ENCODE peak calls at places on chromosomes 13 and 19, in nine cellular contexts. One of them, this sample, is unnamed.

GRCh38 chr13:73653688-73654087 is 480.5 kb downstream of the KLF12 start:
- DNase-seq in DMS53: no peak
- DNase-seq in activated naive CD4-positive, alpha-beta T cell treated with anti-CD3 and anti-CD28 coated beads for 36 hours: no peak
- DNase-seq in AML-193: no peak
- DNase-seq in left kidney: no peak
- DNase-seq in Daoy: no peak
- DNase-seq in HEK293T: no peak
- DNase-seq in midbrain: no peak
- DNase-seq in mesothelial cell of epicardium: no peak
- DNase-seq in this sample: no peak

GRCh38 chr13:91813255-91813654 is 414.8 kb downstream of the GPC5 start:
- DNase-seq in DMS53: no peak
- DNase-seq in activated naive CD4-positive, alpha-beta T cell treated with anti-CD3 and anti-CD28 coated beads for 36 hours: no peak
- DNase-seq in AML-193: no peak
- DNase-seq in left kidney: peak; percentile 38
- DNase-seq in Daoy: no peak
- DNase-seq in HEK293T: no peak
- DNase-seq in midbrain: no peak
- DNase-seq in mesothelial cell of epicardium: no peak
- DNase-seq in this sample: no peak

GRCh38 chr19:2425622-2426581 is 1.5 kb downstream of the TIMM13 start:
- DNase-seq in DMS53: no peak
- DNase-seq in activated naive CD4-positive, alpha-beta T cell treated with anti-CD3 and anti-CD28 coated beads for 36 hours: no peak
- DNase-seq in AML-193: no peak
- DNase-seq in left kidney: no peak
- DNase-seq in Daoy: no peak
- DNase-seq in HEK293T: no peak
- DNase-seq in midbrain: no peak
- DNase-seq in mesothelial cell of epicardium: no peak
- DNase-seq in this sample: no peak

GRCh38 chr19:12733369-12733896 is 1.1 kb downstream of the TRIR start:
- DNase-seq in DMS53: no peak
- DNase-seq in activated naive CD4-positive, alpha-beta T cell treated with anti-CD3 and anti-CD28 coated beads for 36 hours: peak; percentile 82
- DNase-seq in AML-193: peak; percentile 62
- DNase-seq in left kidney: peak; percentile 51
- DNase-seq in Daoy: peak; percentile 51
- DNase-seq in HEK293T: no peak
- DNase-seq in midbrain: no peak
- DNase-seq in mesothelial cell of epicardium: no peak
- DNase-seq in this sample: peak; percentile 74

GRCh38 chr13:43074824-43075510 is 51.6 kb downstream of the DNAJC15 start:
- DNase-seq in DMS53: no peak
- DNase-seq in activated naive CD4-positive, alpha-beta T cell treated with anti-CD3 and anti-CD28 coated beads for 36 hours: peak; percentile 22
- DNase-seq in AML-193: no peak
- DNase-seq in left kidney: no peak
- DNase-seq in Daoy: no peak
- DNase-seq in HEK293T: no peak
- DNase-seq in midbrain: no peak
- DNase-seq in mesothelial cell of epicardium: no peak
- DNase-seq in this sample: no peak

GRCh38 chr13:37395544-37395943 is 203.0 kb downstream of the POSTN start:
- DNase-seq in DMS53: no peak
- DNase-seq in activated naive CD4-positive, alpha-beta T cell treated with anti-CD3 and anti-CD28 coated beads for 36 hours: no peak
- DNase-seq in AML-193: no peak
- DNase-seq in left kidney: no peak
- DNase-seq in Daoy: no peak
- DNase-seq in HEK293T: no peak
- DNase-seq in midbrain: no peak
- DNase-seq in mesothelial cell of epicardium: no peak
- DNase-seq in this sample: no peak

GRCh38 chr19:52991021-52991420 is 22.7 kb upstream of the ERVV-1 start:
- DNase-seq in DMS53: no peak
- DNase-seq in activated naive CD4-positive, alpha-beta T cell treated with anti-CD3 and anti-CD28 coated beads for 36 hours: no peak
- DNase-seq in AML-193: no peak
- DNase-seq in left kidney: no peak
- DNase-seq in Daoy: peak; percentile 78
- DNase-seq in HEK293T: no peak
- DNase-seq in midbrain: no peak
- DNase-seq in mesothelial cell of epicardium: no peak
- DNase-seq in this sample: peak; percentile 6

GRCh38 chr13:42553098-42554046 is 20.6 kb upstream of the TNFSF11 start:
- DNase-seq in DMS53: peak; percentile 75
- DNase-seq in activated naive CD4-positive, alpha-beta T cell treated with anti-CD3 and anti-CD28 coated beads for 36 hours: no peak
- DNase-seq in AML-193: no peak
- DNase-seq in left kidney: no peak
- DNase-seq in Daoy: no peak
- DNase-seq in HEK293T: no peak
- DNase-seq in midbrain: no peak
- DNase-seq in mesothelial cell of epicardium: no peak
- DNase-seq in this sample: peak; percentile 89

GRCh38 chr13:93715866-93716265 is 489.3 kb downstream of the GPC6 start:
- DNase-seq in DMS53: no peak
- DNase-seq in activated naive CD4-positive, alpha-beta T cell treated with anti-CD3 and anti-CD28 coated beads for 36 hours: no peak
- DNase-seq in AML-193: no peak
- DNase-seq in left kidney: no peak
- DNase-seq in Daoy: no peak
- DNase-seq in HEK293T: no peak
- DNase-seq in midbrain: no peak
- DNase-seq in mesothelial cell of epicardium: no peak
- DNase-seq in this sample: peak; percentile 57

GRCh38 chr19:1455336-1456120 is 5.6 kb downstream of the APC2 start:
- DNase-seq in DMS53: peak; percentile 70
- DNase-seq in activated naive CD4-positive, alpha-beta T cell treated with anti-CD3 and anti-CD28 coated beads for 36 hours: peak; percentile 72
- DNase-seq in AML-193: no peak
- DNase-seq in left kidney: peak; percentile 67
- DNase-seq in Daoy: peak; percentile 72
- DNase-seq in HEK293T: peak; percentile 96
- DNase-seq in midbrain: no peak
- DNase-seq in mesothelial cell of epicardium: no peak
- DNase-seq in this sample: peak; percentile 69

GRCh38 chr13:36030670-36031331 is 100.4 kb downstream of the DCLK1 start:
- DNase-seq in DMS53: no peak
- DNase-seq in activated naive CD4-positive, alpha-beta T cell treated with anti-CD3 and anti-CD28 coated beads for 36 hours: no peak
- DNase-seq in AML-193: no peak
- DNase-seq in left kidney: no peak
- DNase-seq in Daoy: peak; percentile 86
- DNase-seq in HEK293T: no peak
- DNase-seq in midbrain: no peak
- DNase-seq in mesothelial cell of epicardium: no peak
- DNase-seq in this sample: peak; percentile 99

GRCh38 chr13:110457361-110457760 is 104.2 kb downstream of the RAB20 start:
- DNase-seq in DMS53: no peak
- DNase-seq in activated naive CD4-positive, alpha-beta T cell treated with anti-CD3 and anti-CD28 coated beads for 36 hours: no peak
- DNase-seq in AML-193: no peak
- DNase-seq in left kidney: no peak
- DNase-seq in Daoy: no peak
- DNase-seq in HEK293T: no peak
- DNase-seq in midbrain: no peak
- DNase-seq in mesothelial cell of epicardium: no peak
- DNase-seq in this sample: no peak

GRCh38 chr19:419721-420515 is 11.0 kb upstream of the C2CD4C start:
- DNase-seq in DMS53: no peak
- DNase-seq in activated naive CD4-positive, alpha-beta T cell treated with anti-CD3 and anti-CD28 coated beads for 36 hours: no peak
- DNase-seq in AML-193: no peak
- DNase-seq in left kidney: no peak
- DNase-seq in Daoy: no peak
- DNase-seq in HEK293T: no peak
- DNase-seq in midbrain: no peak
- DNase-seq in mesothelial cell of epicardium: no peak
- DNase-seq in this sample: no peak

GRCh38 chr19:6822311-6822670 is 49.8 kb downstream of the VAV1 start:
- DNase-seq in DMS53: peak; percentile 10
- DNase-seq in activated naive CD4-positive, alpha-beta T cell treated with anti-CD3 and anti-CD28 coated beads for 36 hours: no peak
- DNase-seq in AML-193: no peak
- DNase-seq in left kidney: peak; percentile 39
- DNase-seq in Daoy: no peak
- DNase-seq in HEK293T: no peak
- DNase-seq in midbrain: no peak
- DNase-seq in mesothelial cell of epicardium: no peak
- DNase-seq in this sample: no peak

GRCh38 chr13:99357149-99357596 is 50.0 kb upstream of the GPR183 start:
- DNase-seq in DMS53: no peak
- DNase-seq in activated naive CD4-positive, alpha-beta T cell treated with anti-CD3 and anti-CD28 coated beads for 36 hours: peak; percentile 84
- DNase-seq in AML-193: no peak
- DNase-seq in left kidney: no peak
- DNase-seq in Daoy: peak; percentile 68
- DNase-seq in HEK293T: no peak
- DNase-seq in midbrain: no peak
- DNase-seq in mesothelial cell of epicardium: no peak
- DNase-seq in this sample: peak; percentile 66

GRCh38 chr19:57244513-57244912 is 4.1 kb downstream of the ZNF805 start:
- DNase-seq in DMS53: no peak
- DNase-seq in activated naive CD4-positive, alpha-beta T cell treated with anti-CD3 and anti-CD28 coated beads for 36 hours: no peak
- DNase-seq in AML-193: no peak
- DNase-seq in left kidney: no peak
- DNase-seq in Daoy: no peak
- DNase-seq in HEK293T: no peak
- DNase-seq in midbrain: no peak
- DNase-seq in mesothelial cell of epicardium: no peak
- DNase-seq in this sample: no peak

GRCh38 chr13:106033634-106034033 is 501.8 kb downstream of the EFNB2 start:
- DNase-seq in DMS53: peak; percentile 0
- DNase-seq in activated naive CD4-positive, alpha-beta T cell treated with anti-CD3 and anti-CD28 coated beads for 36 hours: no peak
- DNase-seq in AML-193: no peak
- DNase-seq in left kidney: no peak
- DNase-seq in Daoy: peak; percentile 23
- DNase-seq in HEK293T: peak; percentile 13
- DNase-seq in midbrain: no peak
- DNase-seq in mesothelial cell of epicardium: no peak
- DNase-seq in this sample: peak; percentile 85

GRCh38 chr13:107441279-107441678 is 774.1 kb downstream of the LIG4 start:
- DNase-seq in DMS53: no peak
- DNase-seq in activated naive CD4-positive, alpha-beta T cell treated with anti-CD3 and anti-CD28 coated beads for 36 hours: no peak
- DNase-seq in AML-193: no peak
- DNase-seq in left kidney: no peak
- DNase-seq in Daoy: peak; percentile 66
- DNase-seq in HEK293T: no peak
- DNase-seq in midbrain: no peak
- DNase-seq in mesothelial cell of epicardium: no peak
- DNase-seq in this sample: peak; percentile 48

GRCh38 chr19:12680034-12680433 is 1.6 kb downstream of the DHPS start:
- DNase-seq in DMS53: no peak
- DNase-seq in activated naive CD4-positive, alpha-beta T cell treated with anti-CD3 and anti-CD28 coated beads for 36 hours: no peak
- DNase-seq in AML-193: no peak
- DNase-seq in left kidney: no peak
- DNase-seq in Daoy: no peak
- DNase-seq in HEK293T: no peak
- DNase-seq in midbrain: no peak
- DNase-seq in mesothelial cell of epicardium: no peak
- DNase-seq in this sample: no peak

GRCh38 chr13:107066355-107066754 is 498.4 kb upstream of the ARGLU1 start:
- DNase-seq in DMS53: no peak
- DNase-seq in activated naive CD4-positive, alpha-beta T cell treated with anti-CD3 and anti-CD28 coated beads for 36 hours: no peak
- DNase-seq in AML-193: no peak
- DNase-seq in left kidney: no peak
- DNase-seq in Daoy: no peak
- DNase-seq in HEK293T: no peak
- DNase-seq in midbrain: no peak
- DNase-seq in mesothelial cell of epicardium: no peak
- DNase-seq in this sample: no peak

GRCh38 chr13:41546372-41547252 is 89.3 kb downstream of the RGCC start:
- DNase-seq in DMS53: no peak
- DNase-seq in activated naive CD4-positive, alpha-beta T cell treated with anti-CD3 and anti-CD28 coated beads for 36 hours: peak; percentile 58
- DNase-seq in AML-193: no peak
- DNase-seq in left kidney: peak; percentile 17
- DNase-seq in Daoy: peak; percentile 89
- DNase-seq in HEK293T: no peak
- DNase-seq in midbrain: peak; percentile 11
- DNase-seq in mesothelial cell of epicardium: no peak
- DNase-seq in this sample: peak; percentile 80

GRCh38 chr13:89382986-89383385 is 1711.8 kb downstream of the SLITRK5 start:
- DNase-seq in DMS53: peak; percentile 54
- DNase-seq in activated naive CD4-positive, alpha-beta T cell treated with anti-CD3 and anti-CD28 coated beads for 36 hours: no peak
- DNase-seq in AML-193: no peak
- DNase-seq in left kidney: peak; percentile 5
- DNase-seq in Daoy: no peak
- DNase-seq in HEK293T: no peak
- DNase-seq in midbrain: no peak
- DNase-seq in mesothelial cell of epicardium: no peak
- DNase-seq in this sample: no peak

GRCh38 chr13:21675095-21676007 is 4.5 kb downstream of the FGF9 start:
- DNase-seq in DMS53: peak; percentile 92
- DNase-seq in activated naive CD4-positive, alpha-beta T cell treated with anti-CD3 and anti-CD28 coated beads for 36 hours: peak; percentile 72
- DNase-seq in AML-193: no peak
- DNase-seq in left kidney: peak; percentile 66
- DNase-seq in Daoy: no peak
- DNase-seq in HEK293T: peak; percentile 9
- DNase-seq in midbrain: peak; percentile 14
- DNase-seq in mesothelial cell of epicardium: no peak
- DNase-seq in this sample: no peak

GRCh38 chr19:28614634-28615545 is 598.1 kb downstream of the UQCRFS1 start:
- DNase-seq in DMS53: no peak
- DNase-seq in activated naive CD4-positive, alpha-beta T cell treated with anti-CD3 and anti-CD28 coated beads for 36 hours: no peak
- DNase-seq in AML-193: no peak
- DNase-seq in left kidney: no peak
- DNase-seq in Daoy: no peak
- DNase-seq in HEK293T: no peak
- DNase-seq in midbrain: no peak
- DNase-seq in mesothelial cell of epicardium: no peak
- DNase-seq in this sample: no peak

GRCh38 chr13:81078048-81078447 is 737.1 kb upstream of the SPRY2 start:
- DNase-seq in DMS53: no peak
- DNase-seq in activated naive CD4-positive, alpha-beta T cell treated with anti-CD3 and anti-CD28 coated beads for 36 hours: no peak
- DNase-seq in AML-193: no peak
- DNase-seq in left kidney: no peak
- DNase-seq in Daoy: no peak
- DNase-seq in HEK293T: no peak
- DNase-seq in midbrain: no peak
- DNase-seq in mesothelial cell of epicardium: no peak
- DNase-seq in this sample: no peak

GRCh38 chr19:1512671-1513491 is at the start of gene ADAMTSL5:
- DNase-seq in DMS53: peak; percentile 74
- DNase-seq in activated naive CD4-positive, alpha-beta T cell treated with anti-CD3 and anti-CD28 coated beads for 36 hours: peak; percentile 78
- DNase-seq in AML-193: peak; percentile 5
- DNase-seq in left kidney: peak; percentile 52
- DNase-seq in Daoy: peak; percentile 84
- DNase-seq in HEK293T: peak; percentile 57
- DNase-seq in midbrain: no peak
- DNase-seq in mesothelial cell of epicardium: no peak
- DNase-seq in this sample: peak; percentile 37

GRCh38 chr19:53808710-53809125 is 15.4 kb downstream of the NLRP12 start:
- DNase-seq in DMS53: peak; percentile 26
- DNase-seq in activated naive CD4-positive, alpha-beta T cell treated with anti-CD3 and anti-CD28 coated beads for 36 hours: no peak
- DNase-seq in AML-193: peak; percentile 66
- DNase-seq in left kidney: peak; percentile 68
- DNase-seq in Daoy: peak; percentile 72
- DNase-seq in HEK293T: peak; percentile 25
- DNase-seq in midbrain: peak; percentile 7
- DNase-seq in mesothelial cell of epicardium: no peak
- DNase-seq in this sample: peak; percentile 62

GRCh38 chr19:40822161-40822560 is 23.2 kb downstream of the EGLN2 start:
- DNase-seq in DMS53: no peak
- DNase-seq in activated naive CD4-positive, alpha-beta T cell treated with anti-CD3 and anti-CD28 coated beads for 36 hours: no peak
- DNase-seq in AML-193: no peak
- DNase-seq in left kidney: no peak
- DNase-seq in Daoy: no peak
- DNase-seq in HEK293T: no peak
- DNase-seq in midbrain: no peak
- DNase-seq in mesothelial cell of epicardium: no peak
- DNase-seq in this sample: no peak

GRCh38 chr13:27833206-27833605 is 40.9 kb downstream of the GSX1 start:
- DNase-seq in DMS53: no peak
- DNase-seq in activated naive CD4-positive, alpha-beta T cell treated with anti-CD3 and anti-CD28 coated beads for 36 hours: no peak
- DNase-seq in AML-193: no peak
- DNase-seq in left kidney: no peak
- DNase-seq in Daoy: no peak
- DNase-seq in HEK293T: no peak
- DNase-seq in midbrain: no peak
- DNase-seq in mesothelial cell of epicardium: no peak
- DNase-seq in this sample: no peak

GRCh38 chr19:7497292-7497691 is 8.5 kb upstream of the PEX11G start:
- DNase-seq in DMS53: peak; percentile 25
- DNase-seq in activated naive CD4-positive, alpha-beta T cell treated with anti-CD3 and anti-CD28 coated beads for 36 hours: no peak
- DNase-seq in AML-193: peak; percentile 9
- DNase-seq in left kidney: peak; percentile 73
- DNase-seq in Daoy: no peak
- DNase-seq in HEK293T: peak; percentile 48
- DNase-seq in midbrain: peak; percentile 30
- DNase-seq in mesothelial cell of epicardium: no peak
- DNase-seq in this sample: no peak

GRCh38 chr13:80361883-80362327 is 21.0 kb upstream of the SPRY2 start:
- DNase-seq in DMS53: peak; percentile 28
- DNase-seq in activated naive CD4-positive, alpha-beta T cell treated with anti-CD3 and anti-CD28 coated beads for 36 hours: no peak
- DNase-seq in AML-193: peak; percentile 78
- DNase-seq in left kidney: peak; percentile 48
- DNase-seq in Daoy: no peak
- DNase-seq in HEK293T: peak; percentile 44
- DNase-seq in midbrain: peak; percentile 39
- DNase-seq in mesothelial cell of epicardium: no peak
- DNase-seq in this sample: no peak

This sample was measured in fibroblast of mammary gland.